ENCODE peak calls at places on chromosomes 6 and 20, in six cellular contexts. One of them, this sample, is unnamed.

GRCh38 chr6:159914565-159914923 is 23.8 kb downstream of the MAS1 start:
- DNase-seq in progenitor cell of endocrine pancreas: no peak
- DNase-seq in activated CD8-positive, alpha-beta memory T cell treated with anti-CD3 and anti-CD28 coated beads for 4 hours: no peak
- DNase-seq in foreskin fibroblast: no peak
- DNase-seq in stimulated activated CD4-positive, alpha-beta T cell treated with anti-CD3 and anti-CD28 coated beads, Interleukin-4, amount 100 ng/mL, for 48 hours: no peak
- DNase-seq in naive thymus-derived CD4-positive, alpha-beta T cell: no peak
- DNase-seq in this sample: no peak

GRCh38 chr6:48664850-48665249 is 553.9 kb upstream of the PTCHD4 start:
- DNase-seq in naive thymus-derived CD4-positive, alpha-beta T cell: no peak
- DNase-seq in progenitor cell of endocrine pancreas: no peak
- DNase-seq in foreskin fibroblast: peak
- DNase-seq in stimulated activated CD4-positive, alpha-beta T cell treated with anti-CD3 and anti-CD28 coated beads, Interleukin-4, amount 100 ng/mL, for 48 hours: no peak
- DNase-seq in activated CD8-positive, alpha-beta memory T cell treated with anti-CD3 and anti-CD28 coated beads for 4 hours: no peak
- DNase-seq in this sample: no peak

GRCh38 chr6:160000280-160000704 is 31.4 kb downstream of the IGF2R start:
- DNase-seq in naive thymus-derived CD4-positive, alpha-beta T cell: no peak
- DNase-seq in activated CD8-positive, alpha-beta memory T cell treated with anti-CD3 and anti-CD28 coated beads for 4 hours: no peak
- DNase-seq in stimulated activated CD4-positive, alpha-beta T cell treated with anti-CD3 and anti-CD28 coated beads, Interleukin-4, amount 100 ng/mL, for 48 hours: no peak
- DNase-seq in foreskin fibroblast: no peak
- DNase-seq in progenitor cell of endocrine pancreas: no peak
- DNase-seq in this sample: no peak

GRCh38 chr6:168953461-168953860 is 300.2 kb downstream of the THBS2 start:
- DNase-seq in progenitor cell of endocrine pancreas: no peak
- DNase-seq in naive thymus-derived CD4-positive, alpha-beta T cell: no peak
- DNase-seq in activated CD8-positive, alpha-beta memory T cell treated with anti-CD3 and anti-CD28 coated beads for 4 hours: no peak
- DNase-seq in foreskin fibroblast: no peak
- DNase-seq in stimulated activated CD4-positive, alpha-beta T cell treated with anti-CD3 and anti-CD28 coated beads, Interleukin-4, amount 100 ng/mL, for 48 hours: no peak
- DNase-seq in this sample: no peak

GRCh38 chr6:127148511-127148910 is 30.0 kb downstream of the RSPO3 start:
- DNase-seq in progenitor cell of endocrine pancreas: no peak
- DNase-seq in stimulated activated CD4-positive, alpha-beta T cell treated with anti-CD3 and anti-CD28 coated beads, Interleukin-4, amount 100 ng/mL, for 48 hours: no peak
- DNase-seq in foreskin fibroblast: no peak
- DNase-seq in activated CD8-positive, alpha-beta memory T cell treated with anti-CD3 and anti-CD28 coated beads for 4 hours: no peak
- DNase-seq in naive thymus-derived CD4-positive, alpha-beta T cell: no peak
- DNase-seq in this sample: no peak

GRCh38 chr20:44624152-44624551 is 27.3 kb downstream of the ADA start:
- DNase-seq in naive thymus-derived CD4-positive, alpha-beta T cell: no peak
- DNase-seq in activated CD8-positive, alpha-beta memory T cell treated with anti-CD3 and anti-CD28 coated beads for 4 hours: no peak
- DNase-seq in progenitor cell of endocrine pancreas: no peak
- DNase-seq in foreskin fibroblast: no peak
- DNase-seq in stimulated activated CD4-positive, alpha-beta T cell treated with anti-CD3 and anti-CD28 coated beads, Interleukin-4, amount 100 ng/mL, for 48 hours: no peak
- DNase-seq in this sample: no peak

GRCh38 chr20:10672579-10673127 is 1.1 kb downstream of the JAG1 start:
- DNase-seq in activated CD8-positive, alpha-beta memory T cell treated with anti-CD3 and anti-CD28 coated beads for 4 hours: no peak
- DNase-seq in naive thymus-derived CD4-positive, alpha-beta T cell: no peak
- DNase-seq in stimulated activated CD4-positive, alpha-beta T cell treated with anti-CD3 and anti-CD28 coated beads, Interleukin-4, amount 100 ng/mL, for 48 hours: no peak
- DNase-seq in foreskin fibroblast: peak
- DNase-seq in progenitor cell of endocrine pancreas: peak
- DNase-seq in this sample: peak

GRCh38 chr6:117167520-117168271 is 97.7 kb upstream of the VGLL2 start:
- DNase-seq in progenitor cell of endocrine pancreas: no peak
- DNase-seq in stimulated activated CD4-positive, alpha-beta T cell treated with anti-CD3 and anti-CD28 coated beads, Interleukin-4, amount 100 ng/mL, for 48 hours: no peak
- DNase-seq in naive thymus-derived CD4-positive, alpha-beta T cell: no peak
- DNase-seq in foreskin fibroblast: no peak
- DNase-seq in activated CD8-positive, alpha-beta memory T cell treated with anti-CD3 and anti-CD28 coated beads for 4 hours: no peak
- DNase-seq in this sample: peak

GRCh38 chr20:59835448-59836395 is 97.7 kb downstream of the SYCP2 start:
- DNase-seq in naive thymus-derived CD4-positive, alpha-beta T cell: no peak
- DNase-seq in foreskin fibroblast: peak
- DNase-seq in stimulated activated CD4-positive, alpha-beta T cell treated with anti-CD3 and anti-CD28 coated beads, Interleukin-4, amount 100 ng/mL, for 48 hours: no peak
- DNase-seq in activated CD8-positive, alpha-beta memory T cell treated with anti-CD3 and anti-CD28 coated beads for 4 hours: no peak
- DNase-seq in progenitor cell of endocrine pancreas: no peak
- DNase-seq in this sample: peak

GRCh38 chr6:136069119-136069518 is 181.0 kb downstream of the MTFR2 start:
- DNase-seq in stimulated activated CD4-positive, alpha-beta T cell treated with anti-CD3 and anti-CD28 coated beads, Interleukin-4, amount 100 ng/mL, for 48 hours: no peak
- DNase-seq in foreskin fibroblast: peak
- DNase-seq in activated CD8-positive, alpha-beta memory T cell treated with anti-CD3 and anti-CD28 coated beads for 4 hours: no peak
- DNase-seq in progenitor cell of endocrine pancreas: no peak
- DNase-seq in naive thymus-derived CD4-positive, alpha-beta T cell: no peak
- DNase-seq in this sample: no peak

GRCh38 chr6:125986295-125986955 is at the start of gene TRMT11:
- DNase-seq in foreskin fibroblast: peak
- DNase-seq in stimulated activated CD4-positive, alpha-beta T cell treated with anti-CD3 and anti-CD28 coated beads, Interleukin-4, amount 100 ng/mL, for 48 hours: peak
- DNase-seq in naive thymus-derived CD4-positive, alpha-beta T cell: peak
- DNase-seq in progenitor cell of endocrine pancreas: peak
- DNase-seq in activated CD8-positive, alpha-beta memory T cell treated with anti-CD3 and anti-CD28 coated beads for 4 hours: peak
- DNase-seq in this sample: peak

GRCh38 chr6:7087066-7087465 is 20.7 kb upstream of the RREB1 start:
- DNase-seq in naive thymus-derived CD4-positive, alpha-beta T cell: no peak
- DNase-seq in foreskin fibroblast: no peak
- DNase-seq in activated CD8-positive, alpha-beta memory T cell treated with anti-CD3 and anti-CD28 coated beads for 4 hours: no peak
- DNase-seq in stimulated activated CD4-positive, alpha-beta T cell treated with anti-CD3 and anti-CD28 coated beads, Interleukin-4, amount 100 ng/mL, for 48 hours: no peak
- DNase-seq in progenitor cell of endocrine pancreas: no peak
- DNase-seq in this sample: peak

GRCh38 chr6:137903933-137904821 is 37.1 kb downstream of the TNFAIP3 start:
- DNase-seq in stimulated activated CD4-positive, alpha-beta T cell treated with anti-CD3 and anti-CD28 coated beads, Interleukin-4, amount 100 ng/mL, for 48 hours: no peak
- DNase-seq in activated CD8-positive, alpha-beta memory T cell treated with anti-CD3 and anti-CD28 coated beads for 4 hours: no peak
- DNase-seq in progenitor cell of endocrine pancreas: no peak
- DNase-seq in naive thymus-derived CD4-positive, alpha-beta T cell: no peak
- DNase-seq in foreskin fibroblast: peak
- DNase-seq in this sample: no peak

GRCh38 chr6:49913656-49914055 is 47.3 kb upstream of the CRISP1 start:
- DNase-seq in activated CD8-positive, alpha-beta memory T cell treated with anti-CD3 and anti-CD28 coated beads for 4 hours: no peak
- DNase-seq in stimulated activated CD4-positive, alpha-beta T cell treated with anti-CD3 and anti-CD28 coated beads, Interleukin-4, amount 100 ng/mL, for 48 hours: no peak
- DNase-seq in foreskin fibroblast: no peak
- DNase-seq in naive thymus-derived CD4-positive, alpha-beta T cell: no peak
- DNase-seq in progenitor cell of endocrine pancreas: no peak
- DNase-seq in this sample: no peak

GRCh38 chr6:1841131-1841530 is 231.4 kb downstream of the FOXC1 start:
- DNase-seq in stimulated activated CD4-positive, alpha-beta T cell treated with anti-CD3 and anti-CD28 coated beads, Interleukin-4, amount 100 ng/mL, for 48 hours: no peak
- DNase-seq in naive thymus-derived CD4-positive, alpha-beta T cell: no peak
- DNase-seq in foreskin fibroblast: no peak
- DNase-seq in activated CD8-positive, alpha-beta memory T cell treated with anti-CD3 and anti-CD28 coated beads for 4 hours: no peak
- DNase-seq in progenitor cell of endocrine pancreas: no peak
- DNase-seq in this sample: no peak

GRCh38 chr6:126170875-126171489 is 168.9 kb upstream of the CENPW start:
- DNase-seq in progenitor cell of endocrine pancreas: no peak
- DNase-seq in stimulated activated CD4-positive, alpha-beta T cell treated with anti-CD3 and anti-CD28 coated beads, Interleukin-4, amount 100 ng/mL, for 48 hours: peak
- DNase-seq in naive thymus-derived CD4-positive, alpha-beta T cell: peak
- DNase-seq in foreskin fibroblast: no peak
- DNase-seq in activated CD8-positive, alpha-beta memory T cell treated with anti-CD3 and anti-CD28 coated beads for 4 hours: no peak
- DNase-seq in this sample: peak

GRCh38 chr6:51644426-51644825 is 443.0 kb downstream of the PKHD1 start:
- DNase-seq in stimulated activated CD4-positive, alpha-beta T cell treated with anti-CD3 and anti-CD28 coated beads, Interleukin-4, amount 100 ng/mL, for 48 hours: no peak
- DNase-seq in progenitor cell of endocrine pancreas: no peak
- DNase-seq in naive thymus-derived CD4-positive, alpha-beta T cell: no peak
- DNase-seq in activated CD8-positive, alpha-beta memory T cell treated with anti-CD3 and anti-CD28 coated beads for 4 hours: no peak
- DNase-seq in foreskin fibroblast: no peak
- DNase-seq in this sample: no peak

GRCh38 chr6:39416026-39416425 is 93.5 kb upstream of the KCNK16 start:
- DNase-seq in progenitor cell of endocrine pancreas: no peak
- DNase-seq in stimulated activated CD4-positive, alpha-beta T cell treated with anti-CD3 and anti-CD28 coated beads, Interleukin-4, amount 100 ng/mL, for 48 hours: no peak
- DNase-seq in foreskin fibroblast: no peak
- DNase-seq in naive thymus-derived CD4-positive, alpha-beta T cell: no peak
- DNase-seq in activated CD8-positive, alpha-beta memory T cell treated with anti-CD3 and anti-CD28 coated beads for 4 hours: no peak
- DNase-seq in this sample: peak

GRCh38 chr20:22248052-22248667 is 336.2 kb downstream of the FOXA2 start:
- DNase-seq in stimulated activated CD4-positive, alpha-beta T cell treated with anti-CD3 and anti-CD28 coated beads, Interleukin-4, amount 100 ng/mL, for 48 hours: no peak
- DNase-seq in naive thymus-derived CD4-positive, alpha-beta T cell: no peak
- DNase-seq in progenitor cell of endocrine pancreas: no peak
- DNase-seq in foreskin fibroblast: no peak
- DNase-seq in activated CD8-positive, alpha-beta memory T cell treated with anti-CD3 and anti-CD28 coated beads for 4 hours: no peak
- DNase-seq in this sample: peak

GRCh38 chr20:59055302-59055701 is 12.7 kb upstream of the PRELID3B start:
- DNase-seq in foreskin fibroblast: no peak
- DNase-seq in stimulated activated CD4-positive, alpha-beta T cell treated with anti-CD3 and anti-CD28 coated beads, Interleukin-4, amount 100 ng/mL, for 48 hours: no peak
- DNase-seq in progenitor cell of endocrine pancreas: no peak
- DNase-seq in activated CD8-positive, alpha-beta memory T cell treated with anti-CD3 and anti-CD28 coated beads for 4 hours: no peak
- DNase-seq in naive thymus-derived CD4-positive, alpha-beta T cell: peak
- DNase-seq in this sample: no peak

GRCh38 chr20:62792182-62792939 is 3.9 kb upstream of the MRGBP start:
- DNase-seq in stimulated activated CD4-positive, alpha-beta T cell treated with anti-CD3 and anti-CD28 coated beads, Interleukin-4, amount 100 ng/mL, for 48 hours: no peak
- DNase-seq in activated CD8-positive, alpha-beta memory T cell treated with anti-CD3 and anti-CD28 coated beads for 4 hours: no peak
- DNase-seq in progenitor cell of endocrine pancreas: no peak
- DNase-seq in naive thymus-derived CD4-positive, alpha-beta T cell: no peak
- DNase-seq in foreskin fibroblast: no peak
- DNase-seq in this sample: no peak

GRCh38 chr6:44036699-44037101 is 90.6 kb downstream of the MRPL14 start:
- DNase-seq in naive thymus-derived CD4-positive, alpha-beta T cell: no peak
- DNase-seq in progenitor cell of endocrine pancreas: no peak
- DNase-seq in foreskin fibroblast: no peak
- DNase-seq in stimulated activated CD4-positive, alpha-beta T cell treated with anti-CD3 and anti-CD28 coated beads, Interleukin-4, amount 100 ng/mL, for 48 hours: no peak
- DNase-seq in activated CD8-positive, alpha-beta memory T cell treated with anti-CD3 and anti-CD28 coated beads for 4 hours: no peak
- DNase-seq in this sample: no peak

GRCh38 chr6:169289671-169290408 is 36.2 kb upstream of the THBS2 start:
- DNase-seq in stimulated activated CD4-positive, alpha-beta T cell treated with anti-CD3 and anti-CD28 coated beads, Interleukin-4, amount 100 ng/mL, for 48 hours: no peak
- DNase-seq in foreskin fibroblast: no peak
- DNase-seq in activated CD8-positive, alpha-beta memory T cell treated with anti-CD3 and anti-CD28 coated beads for 4 hours: no peak
- DNase-seq in progenitor cell of endocrine pancreas: no peak
- DNase-seq in naive thymus-derived CD4-positive, alpha-beta T cell: no peak
- DNase-seq in this sample: no peak

GRCh38 chr6:19465760-19466159 is 371.4 kb upstream of the ID4 start:
- DNase-seq in foreskin fibroblast: peak
- DNase-seq in stimulated activated CD4-positive, alpha-beta T cell treated with anti-CD3 and anti-CD28 coated beads, Interleukin-4, amount 100 ng/mL, for 48 hours: no peak
- DNase-seq in progenitor cell of endocrine pancreas: no peak
- DNase-seq in activated CD8-positive, alpha-beta memory T cell treated with anti-CD3 and anti-CD28 coated beads for 4 hours: no peak
- DNase-seq in naive thymus-derived CD4-positive, alpha-beta T cell: no peak
- DNase-seq in this sample: no peak